ENCODE peak calls at places on chromosomes 13 and 19, in eight cellular contexts. W is HCT116; J is brain microvascular endothelial cell; D is transverse colon; U is breast epithelium; K is osteoblast; A is CD8-positive, alpha-beta T cell; H is left ventricle myocardium inferior. C is an unnamed sample.
A peak's percentile ranks its signal among the peaks of the same experiment; 100 is the strongest.

GRCh38 chr19:3343619-3344502 is 22.5 kb upstream of the NFIC start:
- DNase-seq in W (peak; percentile 87), J (peak; percentile 65), D (peak; percentile 74), U (peak; percentile 97), K (peak; percentile 98), A (peak; percentile 38), H (peak; percentile 83), C (no peak)

GRCh38 chr19:48896191-48896720 is 2.3 kb downstream of the TULP2 start:
- DNase-seq in W (no peak), J (no peak), D (peak; percentile 43), U (no peak), K (no peak), A (peak; percentile 44), H (peak; percentile 65), C (peak; percentile 43)

GRCh38 chr13:112444416-112445399 is 68.6 kb downstream of the SPACA7 start:
- DNase-seq in W (no peak), J (no peak), D (no peak), U (peak; percentile 9), K (peak; percentile 89), A (no peak), H (no peak), C (no peak)

GRCh38 chr19:46976845-46977320 is 42.8 kb upstream of the NPAS1 start:
- DNase-seq in W (no peak), J (peak; percentile 81), D (no peak), U (no peak), K (no peak), A (no peak), H (peak; percentile 43), C (no peak)

GRCh38 chr13:107669356-107669755 is 546.0 kb downstream of the LIG4 start:
- DNase-seq in W (no peak), J (no peak), D (no peak), U (no peak), K (no peak), A (no peak), H (no peak), C (no peak)

GRCh38 chr19:29690842-29691241 is 24.2 kb downstream of the C19orf12 start:
- DNase-seq in W (peak; percentile 23), J (peak; percentile 41), D (no peak), U (no peak), K (peak; percentile 61), A (peak; percentile 58), H (no peak), C (no peak)

GRCh38 chr13:51589793-51590192 is 5.5 kb downstream of the WDFY2 start:
- DNase-seq in W (no peak), J (no peak), D (no peak), U (no peak), K (no peak), A (no peak), H (no peak), C (no peak)

GRCh38 chr19:41373993-41374392 is 2.3 kb upstream of the TMEM91 start:
- DNase-seq in W (no peak), J (peak; percentile 68), D (peak; percentile 79), U (no peak), K (peak; percentile 85), A (no peak), H (peak; percentile 90), C (peak; percentile 59)

GRCh38 chr19:2783781-2784145 is 690 bp upstream of the SGTA start:
- DNase-seq in W (no peak), J (no peak), D (no peak), U (no peak), K (no peak), A (no peak), H (no peak), C (no peak)

GRCh38 chr13:19089315-19089714 is 92.3 kb downstream of the TUBA3C start:
- DNase-seq in W (no peak), J (no peak), D (no peak), U (no peak), K (no peak), A (no peak), H (no peak), C (no peak)

GRCh38 chr13:27952931-27953670 is 16.0 kb downstream of the CDX2 start:
- DNase-seq in W (no peak), J (no peak), D (peak; percentile 84), U (no peak), K (peak; percentile 49), A (no peak), H (no peak), C (no peak)

GRCh38 chr13:59178344-59178743 is 985.4 kb downstream of the DIAPH3 start:
- DNase-seq in W (no peak), J (peak; percentile 4), D (no peak), U (no peak), K (peak; percentile 61), A (no peak), H (no peak), C (no peak)

GRCh38 chr19:54248016-54248601 is 5.5 kb upstream of the LILRA6 start:
- DNase-seq in W (no peak), J (peak; percentile 22), D (peak; percentile 36), U (peak; percentile 18), K (peak; percentile 79), A (no peak), H (no peak), C (no peak)

GRCh38 chr13:97945792-97946419 is 7.6 kb upstream of the IPO5 start:
- DNase-seq in W (no peak), J (peak; percentile 28), D (no peak), U (no peak), K (no peak), A (no peak), H (no peak), C (no peak)

GRCh38 chr19:3162418-3163229 is 15.9 kb upstream of the S1PR4 start:
- DNase-seq in W (no peak), J (no peak), D (no peak), U (no peak), K (peak; percentile 70), A (no peak), H (no peak), C (no peak)

GRCh38 chr13:99766641-99767045 is 204.9 kb downstream of the ZIC5 start:
- DNase-seq in W (no peak), J (peak; percentile 10), D (no peak), U (no peak), K (no peak), A (no peak), H (no peak), C (no peak)

GRCh38 chr13:36130542-36131214 is 504 bp downstream of the DCLK1 start:
- DNase-seq in W (no peak), J (no peak), D (no peak), U (no peak), K (peak; percentile 80), A (no peak), H (peak; percentile 30), C (no peak)

GRCh38 chr13:45385320-45385719 is 32.9 kb downstream of the SLC25A30 start:
- DNase-seq in W (no peak), J (no peak), D (no peak), U (no peak), K (no peak), A (no peak), H (no peak), C (no peak)

DNA sequence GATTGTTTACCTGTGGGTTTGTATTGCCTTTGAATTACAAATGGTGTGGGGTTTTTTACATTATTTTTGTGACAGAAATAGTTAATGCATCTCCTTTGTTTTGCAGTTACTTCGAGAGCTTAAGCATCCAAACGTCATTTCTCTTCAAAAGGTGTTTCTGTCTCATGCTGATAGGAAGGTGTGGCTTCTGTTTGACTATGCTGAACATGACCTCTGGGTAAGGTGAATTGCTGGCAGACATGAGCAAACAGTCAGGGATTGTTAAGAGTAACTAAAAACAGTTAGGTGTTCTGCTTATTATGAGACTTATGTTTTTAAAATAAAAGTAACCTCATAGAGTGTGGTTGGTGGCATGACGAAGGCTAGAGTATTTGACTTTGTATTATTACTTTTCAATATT is 95.0 kb downstream of the CDK8 start:
- DNase-seq in W (no peak), J (no peak), D (no peak), U (no peak), K (no peak), A (no peak), H (no peak), C (no peak)
- H3K27ac ChIP-seq in W (no peak overlapping the region), J (no peak overlapping the region), D (no peak overlapping the region), U (no peak overlapping the region), K (no peak overlapping the region), A (no peak overlapping the region), H (no peak overlapping the region), C (no peak overlapping the region)

GRCh38 chr19:5814123-5814839 is 9.4 kb downstream of the NRTN start:
- DNase-seq in W (no peak), J (no peak), D (no peak), U (no peak), K (peak; percentile 69), A (no peak), H (no peak), C (no peak)
- H3K27ac ChIP-seq in W (no peak overlapping the region), J (no peak overlapping the region), D (no peak overlapping the region), U (no peak overlapping the region), K (no peak overlapping the region), A (no peak overlapping the region), H (no peak overlapping the region), C (no peak overlapping the region)

DNA sequence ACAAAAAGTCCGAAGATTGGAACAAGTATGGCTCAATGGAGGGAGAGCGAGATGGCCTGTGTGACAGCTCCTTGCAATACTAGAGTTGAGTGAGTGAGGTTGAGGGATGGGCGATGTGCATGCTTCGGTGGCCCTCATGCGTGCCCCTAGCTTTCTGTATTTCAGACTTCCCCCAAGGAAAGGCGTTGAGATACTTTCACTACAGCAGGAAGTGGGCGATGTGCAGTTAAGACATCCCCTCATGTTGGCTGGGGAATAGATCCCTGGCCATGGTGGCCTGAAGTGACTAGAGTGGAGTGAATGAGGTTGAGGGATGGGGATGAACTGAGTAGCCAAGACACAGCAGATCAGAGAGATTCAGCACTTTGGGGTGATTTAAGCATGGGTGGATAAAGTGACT is 633.9 kb upstream of the GPC6 start:
- DNase-seq in W (no peak), J (no peak), D (no peak), U (no peak), K (no peak), A (no peak), H (no peak), C (no peak)
- H3K27ac ChIP-seq in W (no peak overlapping the region), J (no peak overlapping the region), D (no peak overlapping the region), U (no peak overlapping the region), K (no peak overlapping the region), A (no peak overlapping the region), H (no peak overlapping the region), C (no peak overlapping the region)

GRCh38 chr19:37951816-37952210 is 44.8 kb downstream of the SIPA1L3 start:
- DNase-seq in W (no peak), J (no peak), D (no peak), U (no peak), K (no peak), A (no peak), H (no peak), C (no peak)
- H3K27ac ChIP-seq in W (no peak overlapping the region), J (no peak overlapping the region), D (no peak overlapping the region), U (no peak overlapping the region), K (no peak overlapping the region), A (no peak overlapping the region), H (no peak overlapping the region), C (no peak overlapping the region)